ENCODE peak calls at places on chromosomes 13 and 19, in ten cellular contexts. One of them, this sample, is unnamed.

GRCh38 chr19:10335149-10336053 is 2.1 kb upstream of the RAVER1 start:
- DNase-seq in naive thymus-derived CD4-positive, alpha-beta T cell: no peak
- DNase-seq in DMS53: no peak
- DNase-seq in brain pericyte: no peak
- DNase-seq in activated T-cell treated with anti-CD3 and anti-CD28 coated beads for 1 hour: no peak
- DNase-seq in NCI-H1105 treated with DMSO at 0.1 percent for 48 hours: no peak
- DNase-seq in cardiac muscle cell: peak
- DNase-seq in anterior cingulate cortex: no peak
- DNase-seq in fibroblast of mammary gland: no peak
- DNase-seq in fibroblast of the conjunctiva: no peak
- DNase-seq in this sample: no peak

GRCh38 chr13:92225861-92226260 is 827.4 kb downstream of the GPC5 start:
- DNase-seq in activated T-cell treated with anti-CD3 and anti-CD28 coated beads for 1 hour: no peak
- DNase-seq in fibroblast of the conjunctiva: no peak
- DNase-seq in fibroblast of mammary gland: no peak
- DNase-seq in naive thymus-derived CD4-positive, alpha-beta T cell: no peak
- DNase-seq in brain pericyte: no peak
- DNase-seq in DMS53: no peak
- DNase-seq in cardiac muscle cell: no peak
- DNase-seq in NCI-H1105 treated with DMSO at 0.1 percent for 48 hours: no peak
- DNase-seq in anterior cingulate cortex: no peak
- DNase-seq in this sample: no peak

GRCh38 chr13:112907286-112907685 is 61.7 kb upstream of the MCF2L start:
- DNase-seq in cardiac muscle cell: no peak
- DNase-seq in anterior cingulate cortex: no peak
- DNase-seq in naive thymus-derived CD4-positive, alpha-beta T cell: no peak
- DNase-seq in activated T-cell treated with anti-CD3 and anti-CD28 coated beads for 1 hour: no peak
- DNase-seq in brain pericyte: no peak
- DNase-seq in NCI-H1105 treated with DMSO at 0.1 percent for 48 hours: no peak
- DNase-seq in fibroblast of the conjunctiva: no peak
- DNase-seq in DMS53: no peak
- DNase-seq in fibroblast of mammary gland: no peak
- DNase-seq in this sample: no peak

GRCh38 chr13:35693142-35693784 is 216.8 kb upstream of the MAB21L1 start:
- DNase-seq in NCI-H1105 treated with DMSO at 0.1 percent for 48 hours: no peak
- DNase-seq in fibroblast of the conjunctiva: peak
- DNase-seq in anterior cingulate cortex: no peak
- DNase-seq in naive thymus-derived CD4-positive, alpha-beta T cell: no peak
- DNase-seq in fibroblast of mammary gland: peak
- DNase-seq in activated T-cell treated with anti-CD3 and anti-CD28 coated beads for 1 hour: no peak
- DNase-seq in cardiac muscle cell: no peak
- DNase-seq in brain pericyte: no peak
- DNase-seq in DMS53: no peak
- DNase-seq in this sample: no peak

GRCh38 chr19:57803594-57804325 is 11.0 kb downstream of the ZNF552 start:
- DNase-seq in fibroblast of mammary gland: peak
- DNase-seq in NCI-H1105 treated with DMSO at 0.1 percent for 48 hours: peak
- DNase-seq in activated T-cell treated with anti-CD3 and anti-CD28 coated beads for 1 hour: no peak
- DNase-seq in cardiac muscle cell: peak
- DNase-seq in DMS53: peak
- DNase-seq in naive thymus-derived CD4-positive, alpha-beta T cell: no peak
- DNase-seq in fibroblast of the conjunctiva: peak
- DNase-seq in brain pericyte: no peak
- DNase-seq in anterior cingulate cortex: no peak
- DNase-seq in this sample: peak

GRCh38 chr19:16296713-16297112 is 27.9 kb upstream of the KLF2 start:
- DNase-seq in NCI-H1105 treated with DMSO at 0.1 percent for 48 hours: no peak
- DNase-seq in activated T-cell treated with anti-CD3 and anti-CD28 coated beads for 1 hour: no peak
- DNase-seq in cardiac muscle cell: no peak
- DNase-seq in anterior cingulate cortex: no peak
- DNase-seq in brain pericyte: no peak
- DNase-seq in fibroblast of the conjunctiva: no peak
- DNase-seq in DMS53: peak
- DNase-seq in fibroblast of mammary gland: no peak
- DNase-seq in naive thymus-derived CD4-positive, alpha-beta T cell: no peak
- DNase-seq in this sample: no peak

GRCh38 chr13:106372199-106373160 is 163.0 kb downstream of the EFNB2 start:
- DNase-seq in DMS53: no peak
- DNase-seq in NCI-H1105 treated with DMSO at 0.1 percent for 48 hours: no peak
- DNase-seq in activated T-cell treated with anti-CD3 and anti-CD28 coated beads for 1 hour: no peak
- DNase-seq in fibroblast of mammary gland: peak
- DNase-seq in fibroblast of the conjunctiva: no peak
- DNase-seq in naive thymus-derived CD4-positive, alpha-beta T cell: no peak
- DNase-seq in brain pericyte: no peak
- DNase-seq in cardiac muscle cell: no peak
- DNase-seq in anterior cingulate cortex: no peak
- DNase-seq in this sample: peak

GRCh38 chr13:83879431-83880171 is 2.7 kb downstream of the SLITRK1 start:
- DNase-seq in naive thymus-derived CD4-positive, alpha-beta T cell: no peak
- DNase-seq in fibroblast of mammary gland: peak
- DNase-seq in brain pericyte: no peak
- DNase-seq in fibroblast of the conjunctiva: no peak
- DNase-seq in activated T-cell treated with anti-CD3 and anti-CD28 coated beads for 1 hour: no peak
- DNase-seq in DMS53: no peak
- DNase-seq in NCI-H1105 treated with DMSO at 0.1 percent for 48 hours: no peak
- DNase-seq in cardiac muscle cell: no peak
- DNase-seq in anterior cingulate cortex: peak
- DNase-seq in this sample: no peak

GRCh38 chr13:46578590-46578975 is 25.6 kb downstream of the LRCH1 start:
- DNase-seq in fibroblast of the conjunctiva: no peak
- DNase-seq in brain pericyte: no peak
- DNase-seq in cardiac muscle cell: no peak
- DNase-seq in fibroblast of mammary gland: no peak
- DNase-seq in anterior cingulate cortex: no peak
- DNase-seq in activated T-cell treated with anti-CD3 and anti-CD28 coated beads for 1 hour: no peak
- DNase-seq in DMS53: no peak
- DNase-seq in naive thymus-derived CD4-positive, alpha-beta T cell: no peak
- DNase-seq in NCI-H1105 treated with DMSO at 0.1 percent for 48 hours: no peak
- DNase-seq in this sample: no peak

GRCh38 chr13:110662105-110662504 is 43.8 kb downstream of the CARS2 start:
- DNase-seq in anterior cingulate cortex: no peak
- DNase-seq in NCI-H1105 treated with DMSO at 0.1 percent for 48 hours: no peak
- DNase-seq in fibroblast of the conjunctiva: no peak
- DNase-seq in brain pericyte: no peak
- DNase-seq in naive thymus-derived CD4-positive, alpha-beta T cell: no peak
- DNase-seq in cardiac muscle cell: no peak
- DNase-seq in activated T-cell treated with anti-CD3 and anti-CD28 coated beads for 1 hour: no peak
- DNase-seq in fibroblast of mammary gland: no peak
- DNase-seq in DMS53: no peak
- DNase-seq in this sample: no peak

GRCh38 chr19:55702131-55702627 is 27.2 kb downstream of the EPN1 start:
- DNase-seq in cardiac muscle cell: no peak
- DNase-seq in DMS53: no peak
- DNase-seq in fibroblast of the conjunctiva: no peak
- DNase-seq in anterior cingulate cortex: no peak
- DNase-seq in naive thymus-derived CD4-positive, alpha-beta T cell: no peak
- DNase-seq in NCI-H1105 treated with DMSO at 0.1 percent for 48 hours: no peak
- DNase-seq in fibroblast of mammary gland: no peak
- DNase-seq in activated T-cell treated with anti-CD3 and anti-CD28 coated beads for 1 hour: no peak
- DNase-seq in brain pericyte: no peak
- DNase-seq in this sample: no peak

GRCh38 chr13:45879666-45880065 is 28.1 kb upstream of the SIAH3 start:
- DNase-seq in DMS53: peak
- DNase-seq in fibroblast of the conjunctiva: no peak
- DNase-seq in fibroblast of mammary gland: peak
- DNase-seq in brain pericyte: no peak
- DNase-seq in anterior cingulate cortex: no peak
- DNase-seq in NCI-H1105 treated with DMSO at 0.1 percent for 48 hours: no peak
- DNase-seq in cardiac muscle cell: peak
- DNase-seq in naive thymus-derived CD4-positive, alpha-beta T cell: no peak
- DNase-seq in activated T-cell treated with anti-CD3 and anti-CD28 coated beads for 1 hour: no peak
- DNase-seq in this sample: no peak

GRCh38 chr19:42018503-42019193 is 24.6 kb upstream of the ATP1A3 start:
- DNase-seq in naive thymus-derived CD4-positive, alpha-beta T cell: no peak
- DNase-seq in brain pericyte: no peak
- DNase-seq in activated T-cell treated with anti-CD3 and anti-CD28 coated beads for 1 hour: no peak
- DNase-seq in anterior cingulate cortex: no peak
- DNase-seq in cardiac muscle cell: no peak
- DNase-seq in NCI-H1105 treated with DMSO at 0.1 percent for 48 hours: no peak
- DNase-seq in fibroblast of mammary gland: peak
- DNase-seq in fibroblast of the conjunctiva: no peak
- DNase-seq in DMS53: no peak
- DNase-seq in this sample: no peak

GRCh38 chr13:114269281-114269770 is 12.1 kb upstream of the UPF3A start:
- DNase-seq in DMS53: no peak
- DNase-seq in naive thymus-derived CD4-positive, alpha-beta T cell: no peak
- DNase-seq in fibroblast of the conjunctiva: no peak
- DNase-seq in brain pericyte: no peak
- DNase-seq in anterior cingulate cortex: no peak
- DNase-seq in NCI-H1105 treated with DMSO at 0.1 percent for 48 hours: no peak
- DNase-seq in cardiac muscle cell: no peak
- DNase-seq in fibroblast of mammary gland: no peak
- DNase-seq in activated T-cell treated with anti-CD3 and anti-CD28 coated beads for 1 hour: no peak
- DNase-seq in this sample: no peak

GRCh38 chr19:6817179-6817578 is 44.7 kb downstream of the VAV1 start:
- DNase-seq in anterior cingulate cortex: no peak
- DNase-seq in brain pericyte: no peak
- DNase-seq in fibroblast of the conjunctiva: no peak
- DNase-seq in cardiac muscle cell: no peak
- DNase-seq in activated T-cell treated with anti-CD3 and anti-CD28 coated beads for 1 hour: no peak
- DNase-seq in NCI-H1105 treated with DMSO at 0.1 percent for 48 hours: no peak
- DNase-seq in naive thymus-derived CD4-positive, alpha-beta T cell: no peak
- DNase-seq in DMS53: no peak
- DNase-seq in fibroblast of mammary gland: no peak
- DNase-seq in this sample: no peak

GRCh38 chr19:10936661-10937084 is 8.1 kb downstream of the TIMM29 start:
- DNase-seq in brain pericyte: peak
- DNase-seq in fibroblast of mammary gland: peak
- DNase-seq in naive thymus-derived CD4-positive, alpha-beta T cell: no peak
- DNase-seq in cardiac muscle cell: peak
- DNase-seq in fibroblast of the conjunctiva: peak
- DNase-seq in NCI-H1105 treated with DMSO at 0.1 percent for 48 hours: peak
- DNase-seq in DMS53: peak
- DNase-seq in activated T-cell treated with anti-CD3 and anti-CD28 coated beads for 1 hour: no peak
- DNase-seq in anterior cingulate cortex: no peak
- DNase-seq in this sample: peak

GRCh38 chr13:32581177-32581786 is 5.0 kb upstream of the PDS5B start:
- DNase-seq in activated T-cell treated with anti-CD3 and anti-CD28 coated beads for 1 hour: no peak
- DNase-seq in brain pericyte: no peak
- DNase-seq in anterior cingulate cortex: no peak
- DNase-seq in naive thymus-derived CD4-positive, alpha-beta T cell: no peak
- DNase-seq in fibroblast of mammary gland: peak
- DNase-seq in DMS53: peak
- DNase-seq in cardiac muscle cell: peak
- DNase-seq in fibroblast of the conjunctiva: no peak
- DNase-seq in NCI-H1105 treated with DMSO at 0.1 percent for 48 hours: no peak
- DNase-seq in this sample: peak

GRCh38 chr13:97254809-97255208 is 32.7 kb downstream of the MBNL2 start:
- DNase-seq in cardiac muscle cell: no peak
- DNase-seq in brain pericyte: no peak
- DNase-seq in DMS53: no peak
- DNase-seq in naive thymus-derived CD4-positive, alpha-beta T cell: no peak
- DNase-seq in fibroblast of mammary gland: peak
- DNase-seq in activated T-cell treated with anti-CD3 and anti-CD28 coated beads for 1 hour: no peak
- DNase-seq in NCI-H1105 treated with DMSO at 0.1 percent for 48 hours: no peak
- DNase-seq in fibroblast of the conjunctiva: no peak
- DNase-seq in anterior cingulate cortex: no peak
- DNase-seq in this sample: no peak

GRCh38 chr13:66673401-66673800 is 556.7 kb downstream of the PCDH9 start:
- DNase-seq in naive thymus-derived CD4-positive, alpha-beta T cell: no peak
- DNase-seq in anterior cingulate cortex: no peak
- DNase-seq in fibroblast of mammary gland: peak
- DNase-seq in activated T-cell treated with anti-CD3 and anti-CD28 coated beads for 1 hour: no peak
- DNase-seq in DMS53: no peak
- DNase-seq in brain pericyte: no peak
- DNase-seq in cardiac muscle cell: no peak
- DNase-seq in NCI-H1105 treated with DMSO at 0.1 percent for 48 hours: no peak
- DNase-seq in fibroblast of the conjunctiva: peak
- DNase-seq in this sample: no peak